ENCODE peak calls at places on chromosomes 4 and X, in eight cellular contexts. V is stomach, O is left ventricle myocardium inferior, L is GM23338, R is H9, C is OCI-LY7, K is neural progenitor cell, Y is cardiac muscle cell. X is an unnamed sample.

GRCh38 chrX:104253567-104254441 is 929 bp downstream of the ESX1 start:
- DNase-seq in V (no peak), O (no peak), L (peak; percentile 64), R (peak; percentile 43), C (no peak), K (peak; percentile 69), Y (peak; percentile 48), X (no peak)

GRCh38 chr4:73705056-73705432 is 35.3 kb upstream of the CXCL8 start:
- DNase-seq in V (no peak), O (no peak), L (peak; percentile 73), R (no peak), C (no peak), K (peak; percentile 7), Y (no peak), X (no peak)

GRCh38 chrX:63932907-63933306 is 147.9 kb upstream of the ARHGEF9 start:
- DNase-seq in V (no peak), O (no peak), L (no peak), R (no peak), C (no peak), K (no peak), Y (no peak), X (no peak)

GRCh38 chr4:114108869-114109268 is 129.4 kb upstream of the ARSJ start:
- DNase-seq in V (no peak), O (no peak), L (peak; percentile 6), R (no peak), C (no peak), K (no peak), Y (no peak), X (no peak)

GRCh38 chr4:74473155-74473811 is 28.3 kb downstream of the AREG start:
- DNase-seq in V (peak; percentile 27), O (no peak), L (peak; percentile 6), R (no peak), C (no peak), K (no peak), Y (no peak), X (no peak)

GRCh38 chr4:25368315-25368714 is 8.7 kb upstream of the ANAPC4 start:
- DNase-seq in V (no peak), O (no peak), L (no peak), R (no peak), C (no peak), K (no peak), Y (peak; percentile 12), X (peak; percentile 38)

GRCh38 chr4:84814100-84814750 is 152.3 kb downstream of the WDFY3 start:
- DNase-seq in V (peak; percentile 27), O (no peak), L (no peak), R (no peak), C (no peak), K (no peak), Y (peak; percentile 1), X (peak; percentile 85)

GRCh38 chr4:6463311-6464289 is 8.8 kb downstream of the PPP2R2C start:
- DNase-seq in V (peak; percentile 10), O (no peak), L (no peak), R (peak; percentile 42), C (no peak), K (peak; percentile 28), Y (no peak), X (no peak)

GRCh38 chr4:73692701-73693100 is 47.7 kb upstream of the CXCL8 start:
- DNase-seq in V (no peak), O (no peak), L (no peak), R (no peak), C (no peak), K (no peak), Y (no peak), X (no peak)

GRCh38 chr4:173537628-173538147 is 7.7 kb upstream of the HAND2 start:
- DNase-seq in V (no peak), O (no peak), L (peak; percentile 54), R (no peak), C (no peak), K (no peak), Y (no peak), X (no peak)

DNA sequence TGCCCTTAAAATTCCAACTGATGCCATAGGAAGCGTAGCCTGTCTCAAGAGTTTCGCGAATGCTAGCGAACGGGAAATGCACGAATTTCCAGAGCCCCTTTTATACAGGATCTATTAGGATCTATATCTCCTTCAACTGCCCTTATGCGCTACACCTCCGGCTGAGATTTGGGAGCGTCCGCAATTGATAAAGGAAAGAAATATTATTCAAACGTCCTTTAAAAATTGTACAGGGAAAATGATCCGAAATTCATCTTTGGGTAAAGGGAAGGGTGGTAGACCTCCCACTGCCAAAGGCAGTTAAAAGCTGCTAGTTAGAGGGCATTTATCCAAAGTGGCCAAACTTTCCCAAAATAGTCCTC is 609 bp downstream of the NR3C2 start:
- DNase-seq in V (no peak), O (no peak), L (peak; percentile 36), R (no peak), C (no peak), K (peak; percentile 37), Y (peak; percentile 10), X (no peak)
- H3K27ac ChIP-seq in V (peak overlapping the region; percentile 69), O (peak overlapping the region; percentile 92), L (no peak overlapping the region), R (no peak overlapping the region), C (no peak overlapping the region), K (no peak overlapping the region), Y (no peak overlapping the region), X (peak overlapping the region; percentile 90)

GRCh38 chr4:8236141-8236919 is 33.2 kb upstream of the HTRA3 start:
- DNase-seq in V (no peak), O (no peak), L (no peak), R (no peak), C (peak; percentile 22), K (no peak), Y (no peak), X (no peak)
- H3K4me1 ChIP-seq in V (peaks cover 13% of the 10 kb centered on the region), O (no peaks in the 10 kb centered on the region), L (no peaks in the 10 kb centered on the region), R (no peaks in the 10 kb centered on the region), C (peaks cover 10% of the 10 kb centered on the region), K (no peaks in the 10 kb centered on the region), Y (no peaks in the 10 kb centered on the region), X (no peaks in the 10 kb centered on the region)

GRCh38 chr4:101086801-101087586 is 260.3 kb downstream of the PPP3CA start:
- DNase-seq in V (no peak), O (no peak), L (peak; percentile 68), R (peak; percentile 67), C (peak; percentile 39), K (peak; percentile 57), Y (peak; percentile 2), X (no peak)
- TF ChIP-seq CTCF in V (no peak), O (no peak), L (peak; percentile 39), R (peak; percentile 58), C (peak; percentile 38), K (peak; percentile 44), Y (peak; percentile 17), X (no peak)

GRCh38 chr4:47505666-47506065 is 20.6 kb downstream of the ATP10D start:
- DNase-seq in V (no peak), O (no peak), L (no peak), R (no peak), C (no peak), K (no peak), Y (no peak), X (no peak)
- H3K27ac ChIP-seq in V (no peak overlapping the region), O (no peak overlapping the region), L (no peak overlapping the region), R (no peak overlapping the region), C (no peak overlapping the region), K (no peak overlapping the region), Y (no peak overlapping the region), X (no peak overlapping the region)

GRCh38 chr4:2865381-2865780 is 21.7 kb downstream of the ADD1 start:
- DNase-seq in V (no peak), O (no peak), L (no peak), R (no peak), C (no peak), K (no peak), Y (no peak), X (no peak)
- H3K4me1 ChIP-seq in V (peaks cover 100% of the 10 kb centered on the region), O (peaks cover 100% of the 10 kb centered on the region), L (peaks cover 77% of the 10 kb centered on the region), R (peaks cover 19% of the 10 kb centered on the region), C (peaks cover 11% of the 10 kb centered on the region), K (peaks cover 58% of the 10 kb centered on the region), Y (peaks cover 84% of the 10 kb centered on the region), X (peaks cover 55% of the 10 kb centered on the region)

GRCh38 chr4:77418333-77418732 is 187.3 kb upstream of the CXCL13 start:
- DNase-seq in V (no peak), O (no peak), L (peak; percentile 49), R (no peak), C (peak; percentile 5), K (no peak), Y (no peak), X (no peak)
- TF ChIP-seq CTCF in V (peak; percentile 23), O (no peak), L (peak; percentile 48), R (peak; percentile 56), C (peak; percentile 61), K (peak; percentile 25), Y (peak; percentile 31), X (no peak)

GRCh38 chr4:18022572-18023039 is 1.1 kb upstream of the LCORL start:
- DNase-seq in V (no peak), O (no peak), L (no peak), R (no peak), C (no peak), K (peak; percentile 39), Y (no peak), X (no peak)
- H3K27ac ChIP-seq in V (peak overlapping the region; percentile 97), O (peak overlapping the region; percentile 97), L (no peak overlapping the region), R (no peak overlapping the region), C (peak overlapping the region; percentile 79), K (no peak overlapping the region), Y (peak overlapping the region; percentile 94), X (peak overlapping the region; percentile 85)

DNA sequence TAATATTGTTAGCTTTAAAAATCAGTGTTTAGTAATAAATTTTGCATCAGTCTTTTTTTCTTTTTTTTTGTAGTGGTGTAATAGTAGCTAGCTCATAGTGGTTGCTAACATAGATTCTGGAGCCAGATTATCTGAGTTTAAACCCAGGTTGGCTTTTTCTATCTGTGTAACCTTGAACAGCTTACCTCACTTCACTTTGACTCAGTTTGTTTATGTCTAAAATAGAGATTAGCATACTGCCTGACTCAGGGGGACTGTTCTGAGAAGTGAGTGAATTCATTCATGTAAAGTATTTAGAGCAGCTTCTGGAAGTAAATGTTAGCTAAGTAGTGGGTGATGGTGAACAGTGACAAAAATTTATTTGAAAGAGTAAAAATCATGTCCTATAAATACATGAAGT is 32.9 kb downstream of the CPEB2 start:
- DNase-seq in V (no peak), O (no peak), L (no peak), R (no peak), C (no peak), K (no peak), Y (no peak), X (no peak)
- H3K4me1 ChIP-seq in V (peaks cover 61% of the 10 kb centered on the region), O (peaks cover 82% of the 10 kb centered on the region), L (no peaks in the 10 kb centered on the region), R (no peaks in the 10 kb centered on the region), C (no peaks in the 10 kb centered on the region), K (no peaks in the 10 kb centered on the region), Y (peaks cover 13% of the 10 kb centered on the region), X (peaks cover 16% of the 10 kb centered on the region)

GRCh38 chrX:84188320-84188834 is 378 bp upstream of the RPS6KA6 start:
- DNase-seq in V (peak; percentile 51), O (peak; percentile 14), L (peak; percentile 61), R (peak; percentile 62), C (no peak), K (peak; percentile 76), Y (peak; percentile 78), X (peak; percentile 50)
- TF ChIP-seq CTCF in V (no peak), O (no peak), L (no peak), R (no peak), C (no peak), K (no peak), Y (no peak), X (no peak)

X was measured in adrenal gland.